ENCODE peak calls at places on chromosome 18, in five cellular contexts. R, U, S, E and G are unnamed samples.

GRCh38 chr18:8812631-8813030 is 107.3 kb downstream of the MTCL1 start:
- DNase-seq in S (peak; percentile 59), R (no peak), U (no peak), E (no peak), G (no peak)

GRCh38 chr18:63559567-63560491 is 17.7 kb downstream of the SERPINB12 start:
- DNase-seq in U (no peak), S (no peak), R (no peak), E (no peak), G (no peak)

GRCh38 chr18:24831871-24832665 is 371.6 kb downstream of the HRH4 start:
- DNase-seq in S (no peak), U (no peak), E (no peak), R (no peak), G (no peak)

GRCh38 chr18:4403836-4404235 is 51.3 kb downstream of the DLGAP1 start:
- DNase-seq in R (no peak), S (no peak), U (no peak), E (no peak), G (no peak)

GRCh38 chr18:63773616-63774015 is 1.6 kb upstream of the SERPINB7 start:
- DNase-seq in E (no peak), S (no peak), U (no peak), R (no peak), G (no peak)

GRCh38 chr18:76528477-76529432 is 33.7 kb upstream of the ZNF516 start:
- DNase-seq in R (no peak), E (no peak), S (peak; percentile 33), U (peak; percentile 30), G (no peak)

GRCh38 chr18:66168834-66169233 is 418.0 kb downstream of the CDH7 start:
- DNase-seq in S (no peak), E (no peak), R (no peak), U (no peak), G (no peak)

GRCh38 chr18:60892855-60893254 is 440.4 kb upstream of the CDH20 start:
- DNase-seq in S (no peak), R (no peak), U (no peak), E (no peak), G (no peak)

GRCh38 chr18:34522627-34523026 is 187.5 kb upstream of the DTNA start:
- DNase-seq in U (no peak), R (no peak), S (no peak), E (no peak), G (no peak)

GRCh38 chr18:74896390-74896991 is 298.8 kb downstream of the ZNF407 start:
- DNase-seq in R (peak; percentile 38), U (peak; percentile 63), E (peak; percentile 74), S (no peak), G (no peak)

GRCh38 chr18:50135903-50136302 is 59.0 kb downstream of the MYO5B start:
- DNase-seq in R (no peak), E (no peak), U (no peak), S (no peak), G (no peak)

GRCh38 chr18:11149441-11150270 is at the start of gene PIEZO2:
- DNase-seq in R (no peak), E (no peak), S (peak; percentile 91), U (no peak), G (no peak)

GRCh38 chr18:8987250-8987649 is 115.2 kb upstream of the NDUFV2 start:
- DNase-seq in U (no peak), R (no peak), S (no peak), E (no peak), G (peak; percentile 72)

GRCh38 chr18:58528011-58528367 is 100.9 kb downstream of the ALPK2 start:
- DNase-seq in R (no peak), S (no peak), U (no peak), E (no peak), G (no peak)

GRCh38 chr18:49094136-49094535 is 143.4 kb upstream of the SMAD7 start:
- DNase-seq in R (no peak), E (no peak), U (no peak), S (no peak), G (no peak)

GRCh38 chr18:7090771-7091170 is 26.8 kb downstream of the LAMA1 start:
- DNase-seq in S (no peak), U (no peak), R (no peak), E (no peak), G (no peak)

GRCh38 chr18:22563098-22563707 is 145.5 kb upstream of the CTAGE1 start:
- DNase-seq in U (peak; percentile 36), S (peak; percentile 84), E (no peak), R (peak; percentile 82), G (no peak)

GRCh38 chr18:5466256-5466655 is 77.5 kb downstream of the EPB41L3 start:
- DNase-seq in U (peak; percentile 11), S (no peak), R (no peak), E (no peak), G (no peak)

GRCh38 chr18:32769242-32770180 is 3.3 kb downstream of the KLHL14 start:
- DNase-seq in S (peak; percentile 5), R (no peak), U (peak; percentile 62), E (no peak), G (peak; percentile 57)

GRCh38 chr18:58362027-58362575 is 266.8 kb downstream of the ALPK2 start:
- DNase-seq in S (peak; percentile 79), U (no peak), E (no peak), R (peak; percentile 75), G (peak; percentile 17)

GRCh38 chr18:23503967-23504352 is 649 bp downstream of the RMC1 start:
- DNase-seq in R (no peak), E (no peak), S (peak; percentile 13), U (no peak), G (no peak)

GRCh38 chr18:77108001-77108692 is 24.4 kb downstream of the MBP start:
- DNase-seq in U (no peak), R (no peak), E (peak; percentile 79), S (peak; percentile 91), G (no peak)

GRCh38 chr18:52936931-52937330 is 596.9 kb downstream of the DCC start:
- DNase-seq in R (no peak), U (no peak), S (no peak), E (no peak), G (no peak)

GRCh38 chr18:45060102-45060501 is 379.4 kb downstream of the SETBP1 start:
- DNase-seq in S (no peak), U (no peak), E (no peak), R (no peak), G (no peak)

GRCh38 chr18:51226068-51226467 is 28.6 kb upstream of the MEX3C start:
- DNase-seq in R (no peak), E (no peak), U (no peak), S (no peak), G (no peak)

GRCh38 chr18:73869182-73869581 is 278.5 kb downstream of the FBXO15 start:
- DNase-seq in U (no peak), S (no peak), R (no peak), E (no peak), G (no peak)

GRCh38 chr18:80189197-80189865 is 58.0 kb downstream of the PARD6G start:
- DNase-seq in S (no peak), R (no peak), U (no peak), E (no peak), G (no peak)

GRCh38 chr18:76476665-76477561 is 18.1 kb downstream of the ZNF516 start:
- DNase-seq in E (no peak), R (peak; percentile 86), S (peak; percentile 73), U (no peak), G (no peak)

GRCh38 chr18:9665311-9665710 is 42.8 kb upstream of the RAB31 start:
- DNase-seq in E (no peak), U (no peak), R (no peak), S (no peak), G (no peak)

GRCh38 chr18:36580266-36580665 is 248.5 kb downstream of the TPGS2 start:
- DNase-seq in R (no peak), E (no peak), U (no peak), S (peak; percentile 46), G (peak; percentile 77)